ENCODE peak calls at places on chromosomes 1 and 21, in five cellular contexts. F is M059J; R is stimulated activated CD8-positive, alpha-beta memory T cell treated with anti-CD3 and anti-CD28 coated beads, Interleukin-4, amount 100 ng/mL, for 4 hours; N is hippocampal formation; E is ACHN. C is an unnamed sample.

GRCh38 chr1:56837244-56837926 is 17.2 kb upstream of the C8A start:
- DNase-seq in F (peak), R (no peak), E (peak), N (no peak), C (no peak)

GRCh38 chr1:98090351-98090750 is 169.5 kb upstream of the DPYD start:
- DNase-seq in R (no peak), N (no peak), E (no peak), F (no peak), C (no peak)

GRCh38 chr1:14442669-14443068 is 155.8 kb upstream of the KAZN start:
- DNase-seq in N (no peak), F (peak), E (no peak), R (no peak), C (no peak)

GRCh38 chr1:65265296-65266271 is 43.8 kb upstream of the DNAJC6 start:
- DNase-seq in N (peak), F (peak), E (peak), R (no peak), C (no peak)

GRCh38 chr1:114341886-114342285 is 169.1 kb downstream of the TRIM33 start:
- DNase-seq in R (no peak), E (no peak), F (no peak), N (no peak), C (no peak)

GRCh38 chr1:25917996-25918395 is 11.8 kb upstream of the STMN1 start:
- DNase-seq in N (no peak), E (no peak), R (no peak), F (no peak), C (no peak)

GRCh38 chr1:44036409-44037111 is 5.3 kb upstream of the SLC6A9 start:
- DNase-seq in N (peak), F (peak), R (peak), E (peak), C (peak)

GRCh38 chr1:26828352-26829093 is 2.0 kb downstream of the ZDHHC18 start:
- DNase-seq in E (no peak), F (no peak), R (no peak), N (peak), C (no peak)

GRCh38 chr21:43585924-43586411 is 73.3 kb downstream of the HSF2BP start:
- DNase-seq in R (no peak), N (no peak), E (peak), F (peak), C (no peak)